ENCODE peak calls at places on chromosomes 7 and 10, in six cellular contexts. Y, G, I, S, V and Q are unnamed samples.

GRCh38 chr7:94510582-94511456 is 1.2 kb downstream of the CASD1 start:
- DNase-seq in S (peak; percentile 27), Y (peak; percentile 50), G (peak; percentile 65), V (no peak), I (no peak), Q (peak; percentile 72)

GRCh38 chr10:7277874-7278273 is 133.0 kb downstream of the SFMBT2 start:
- DNase-seq in I (no peak), Y (no peak), S (no peak), V (no peak), G (peak; percentile 26), Q (no peak)

GRCh38 chr10:79502561-79503309 is 9.6 kb upstream of the EIF5AL1 start:
- DNase-seq in I (no peak), Y (no peak), G (peak; percentile 66), S (peak; percentile 35), V (no peak), Q (peak; percentile 46)

GRCh38 chr10:121774404-121774803 is 153.4 kb downstream of the ATE1 start:
- DNase-seq in I (no peak), Y (no peak), V (no peak), G (no peak), S (no peak), Q (no peak)

GRCh38 chr7:5303885-5304505 is 21.3 kb downstream of the SLC29A4 start:
- DNase-seq in G (no peak), I (no peak), Y (no peak), V (no peak), S (no peak), Q (no peak)

GRCh38 chr10:114391599-114391998 is 12.7 kb downstream of the AFAP1L2 start:
- DNase-seq in S (no peak), G (no peak), V (no peak), Y (no peak), I (no peak), Q (no peak)

GRCh38 chr10:71486465-71487114 is 89.9 kb downstream of the CDH23 start:
- DNase-seq in G (peak; percentile 92), S (no peak), Y (peak; percentile 74), I (peak; percentile 63), V (peak; percentile 71), Q (peak; percentile 83)

GRCh38 chr7:74483402-74484336 is 30.0 kb downstream of the GTF2IRD1 start:
- DNase-seq in V (no peak), S (no peak), Y (no peak), G (no peak), I (no peak), Q (no peak)

GRCh38 chr10:111109506-111110242 is 32.8 kb downstream of the ADRA2A start:
- DNase-seq in S (no peak), V (no peak), I (no peak), G (no peak), Y (no peak), Q (no peak)

GRCh38 chr10:47295411-47295810 is 4.6 kb upstream of the GDF10 start:
- DNase-seq in V (no peak), S (no peak), G (no peak), I (no peak), Y (no peak), Q (no peak)

GRCh38 chr10:61262486-61263261 is 190.5 kb downstream of the TMEM26 start:
- DNase-seq in V (no peak), Y (no peak), I (no peak), G (no peak), S (no peak), Q (no peak)

GRCh38 chr7:39073432-39073831 is 95.7 kb downstream of the POU6F2 start:
- DNase-seq in S (no peak), V (no peak), G (peak; percentile 71), Y (no peak), I (no peak), Q (no peak)

GRCh38 chr7:10672186-10672585 is 301.5 kb upstream of the PHF14 start:
- DNase-seq in G (peak; percentile 7), V (no peak), Y (no peak), I (no peak), S (no peak), Q (no peak)

GRCh38 chr10:107971973-107972372 is 807.5 kb upstream of the SORCS1 start:
- DNase-seq in V (no peak), G (no peak), Y (no peak), S (no peak), I (no peak), Q (no peak)

GRCh38 chr7:34747842-34748241 is 89.8 kb downstream of the NPSR1 start:
- DNase-seq in V (no peak), S (no peak), G (no peak), I (no peak), Y (no peak), Q (no peak)

GRCh38 chr7:100730136-100730800 is 3.1 kb upstream of the ZAN start:
- DNase-seq in S (no peak), Y (no peak), V (no peak), G (no peak), I (no peak), Q (no peak)

GRCh38 chr7:157488966-157489365 is 152.2 kb downstream of the DNAJB6 start:
- DNase-seq in G (no peak), I (peak; percentile 16), S (no peak), Y (no peak), V (no peak), Q (no peak)

GRCh38 chr7:40714338-40715052 is 579.7 kb downstream of the SUGCT start:
- DNase-seq in Y (no peak), V (no peak), I (no peak), G (no peak), S (no peak), Q (no peak)

GRCh38 chr10:113326160-113327111 is 226.4 kb upstream of the HABP2 start:
- DNase-seq in G (peak; percentile 70), I (peak; percentile 87), S (peak; percentile 52), Y (no peak), V (peak; percentile 11), Q (peak; percentile 56)

GRCh38 chr7:145212050-145212449 is 376.2 kb upstream of the TPK1 start:
- DNase-seq in S (no peak), I (no peak), V (no peak), G (no peak), Y (no peak), Q (no peak)
- H3K4me3 ChIP-seq in S (no peak overlapping the region), I (no peak overlapping the region), V (no peak overlapping the region), G (no peak overlapping the region), Y (no peak overlapping the region), Q (no peak overlapping the region)

GRCh38 chr10:133292919-133293809 is 15.5 kb downstream of the TUBGCP2 start:
- DNase-seq in I (no peak), Y (no peak), G (no peak), V (no peak), S (no peak), Q (no peak)
- H3K36me3 ChIP-seq in I (peaks cover 87% of the 10 kb centered on the region), Y (peaks cover 87% of the 10 kb centered on the region), G (no peaks in the 10 kb centered on the region), V (peaks cover 78% of the 10 kb centered on the region), S (no peaks in the 10 kb centered on the region), Q (no peaks in the 10 kb centered on the region)

GRCh38 chr10:123804716-123805115 is 86.9 kb downstream of the CPXM2 start:
- DNase-seq in S (no peak), G (no peak), V (no peak), I (no peak), Y (no peak), Q (no peak)

GRCh38 chr10:123808873-123809272 is 82.7 kb downstream of the CPXM2 start:
- DNase-seq in V (no peak), G (no peak), Y (no peak), S (no peak), I (peak; percentile 26), Q (no peak)

GRCh38 chr10:123807444-123808035 is 84.1 kb downstream of the CPXM2 start:
- DNase-seq in I (no peak), G (no peak), V (no peak), S (no peak), Y (no peak), Q (no peak)

GRCh38 chr10:123808286-123808685 is 83.3 kb downstream of the CPXM2 start:
- DNase-seq in V (no peak), I (peak; percentile 38), S (no peak), G (no peak), Y (no peak), Q (no peak)

DNA sequence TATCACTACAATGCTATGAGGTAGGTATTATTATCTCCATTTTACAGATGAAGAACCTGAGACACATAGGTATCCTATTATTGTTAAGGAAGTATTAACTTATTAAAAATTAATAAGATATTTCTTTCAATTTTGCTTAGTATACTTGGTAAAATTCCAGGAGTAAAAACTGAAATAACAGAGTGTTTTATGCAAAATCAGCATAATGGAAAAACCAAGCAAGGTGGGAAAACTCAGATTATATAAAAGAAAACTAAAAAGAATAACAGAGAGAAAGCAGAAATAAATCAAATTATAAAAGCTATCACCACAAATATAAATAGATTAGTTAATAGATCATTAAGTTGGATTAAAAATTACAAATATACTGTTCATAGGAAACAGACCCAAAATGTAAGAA is 82.0 kb downstream of the CPXM2 start:
- DNase-seq in G (no peak), Y (no peak), V (no peak), S (no peak), I (no peak), Q (no peak)
- H3K4me1 ChIP-seq in G (no peaks in the 10 kb centered on the region), Y (no peaks in the 10 kb centered on the region), V (no peaks in the 10 kb centered on the region), S (no peaks in the 10 kb centered on the region), I (no peaks in the 10 kb centered on the region), Q (no peaks in the 10 kb centered on the region)

DNA sequence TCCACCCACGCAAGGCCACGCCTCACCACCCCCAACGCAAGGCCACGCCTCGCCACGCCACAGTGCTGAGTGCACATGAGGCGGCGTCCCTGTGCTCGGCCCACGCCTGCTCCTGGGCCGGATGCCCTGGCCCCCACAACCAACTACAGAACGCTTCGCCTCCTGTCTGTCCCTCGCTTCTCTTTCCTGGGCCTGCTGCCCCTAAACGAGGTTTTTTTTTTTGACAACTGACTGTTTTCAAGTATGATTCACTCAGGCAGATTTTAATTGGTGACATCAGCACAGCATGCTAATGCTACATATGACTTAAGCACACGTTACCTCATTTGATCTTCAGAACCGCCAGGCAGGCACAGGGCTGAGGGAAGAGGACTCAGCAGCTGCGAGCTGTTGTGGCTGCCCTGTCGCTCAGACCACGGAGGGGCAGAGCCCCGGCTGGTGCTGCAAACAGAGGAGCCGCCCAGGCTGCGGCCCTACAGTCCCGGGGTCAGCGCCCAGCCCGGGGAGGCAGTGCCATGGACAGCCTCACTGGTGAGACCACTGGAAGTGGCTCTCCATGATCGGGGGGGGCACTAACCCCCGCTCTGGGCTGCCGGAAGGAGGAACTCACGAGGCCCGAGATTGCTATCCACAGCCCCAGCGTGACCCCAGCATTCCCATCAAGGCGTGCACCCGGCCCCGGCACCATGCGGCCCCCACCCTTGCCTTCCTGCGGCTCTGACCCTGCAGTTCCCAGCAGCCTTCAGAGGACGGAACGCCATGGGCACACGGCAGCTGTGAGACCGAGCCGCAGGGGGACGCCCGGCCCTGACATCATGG is 212.8 kb downstream of the MAD1L1 start:
- DNase-seq in I (peak; percentile 73), G (no peak), Y (peak; percentile 86), S (peak; percentile 46), V (peak; percentile 41), Q (peak; percentile 68)
- H3K4me3 ChIP-seq in I (peak overlapping the region; percentile 10), G (no peak overlapping the region), Y (peak overlapping the region; percentile 25), S (no peak overlapping the region), V (no peak overlapping the region), Q (no peak overlapping the region)